ENCODE peak calls at places on chromosome 20, in nine cellular contexts. K, O, A, X, H, M, D, F and Q are unnamed samples.

GRCh38 chr20:37449276-37449675 is 71.8 kb upstream of the NNAT start:
- DNase-seq in F (no peak), D (no peak), K (no peak), O (no peak), M (no peak), H (no peak), X (no peak), A (no peak), Q (no peak)

GRCh38 chr20:52763321-52763853 is 208.8 kb upstream of the TSHZ2 start:
- DNase-seq in X (no peak), H (no peak), K (no peak), O (no peak), F (no peak), A (no peak), M (no peak), D (no peak), Q (no peak)

GRCh38 chr20:1567392-1568165 is 10.1 kb upstream of the SIRPD start:
- DNase-seq in O (no peak), F (no peak), H (peak; percentile 89), D (peak; percentile 60), M (peak; percentile 27), A (peak; percentile 46), K (peak; percentile 97), X (no peak), Q (peak; percentile 1)

GRCh38 chr20:7123457-7123856 is 356.0 kb downstream of the BMP2 start:
- DNase-seq in H (no peak), O (no peak), X (no peak), F (no peak), M (no peak), K (no peak), A (no peak), D (no peak), Q (no peak)

GRCh38 chr20:53949319-53949839 is 121.0 kb downstream of the BCAS1 start:
- DNase-seq in M (peak; percentile 94), D (peak; percentile 98), O (peak; percentile 76), X (no peak), A (peak; percentile 75), H (peak; percentile 92), K (no peak), F (no peak), Q (no peak)

GRCh38 chr20:62240015-62240685 is 1.8 kb downstream of the OSBPL2 start:
- DNase-seq in X (no peak), D (no peak), K (no peak), O (no peak), F (no peak), M (no peak), A (no peak), H (no peak), Q (no peak)

GRCh38 chr20:37095108-37095608 is 639 bp downstream of the RBL1 start:
- DNase-seq in H (peak; percentile 18), F (peak; percentile 82), M (no peak), X (no peak), D (no peak), A (no peak), K (no peak), O (peak; percentile 58), Q (peak; percentile 5)

GRCh38 chr20:57361517-57361916 is 10.5 kb downstream of the RAE1 start:
- DNase-seq in O (no peak), D (peak; percentile 85), X (no peak), H (peak; percentile 81), A (peak; percentile 16), M (peak; percentile 87), K (no peak), F (no peak), Q (no peak)

GRCh38 chr20:58649288-58650180 is 1.5 kb upstream of the STX16 start:
- DNase-seq in F (no peak), D (no peak), H (no peak), A (no peak), K (no peak), O (no peak), X (peak; percentile 24), M (no peak), Q (peak; percentile 32)

GRCh38 chr20:62611012-62611411 is 31.3 kb upstream of the SLCO4A1 start:
- DNase-seq in F (no peak), H (no peak), A (no peak), M (no peak), X (no peak), O (no peak), K (no peak), D (no peak), Q (no peak)

GRCh38 chr20:15949391-15949790 is 623.9 kb downstream of the KIF16B start:
- DNase-seq in F (no peak), D (no peak), M (no peak), H (no peak), A (peak; percentile 13), X (no peak), O (no peak), K (no peak), Q (no peak)

GRCh38 chr20:9061434-9061833 is 7.5 kb upstream of the PLCB4 start:
- DNase-seq in F (no peak), X (no peak), O (no peak), K (no peak), H (no peak), M (no peak), D (no peak), A (no peak), Q (no peak)

GRCh38 chr20:17593902-17594301 is 24.0 kb downstream of the DSTN start:
- DNase-seq in F (no peak), O (no peak), H (no peak), K (no peak), A (no peak), M (no peak), D (no peak), X (no peak), Q (no peak)

GRCh38 chr20:40481337-40481736 is 207.7 kb downstream of the MAFB start:
- DNase-seq in D (no peak), M (no peak), F (no peak), K (no peak), A (no peak), O (no peak), H (no peak), X (no peak), Q (no peak)

GRCh38 chr20:3238616-3239025 is 369 bp downstream of the SLC4A11 start:
- DNase-seq in O (peak; percentile 66), K (no peak), X (peak; percentile 26), F (peak; percentile 53), H (peak; percentile 67), D (no peak), A (no peak), M (no peak), Q (peak; percentile 41)

DNA sequence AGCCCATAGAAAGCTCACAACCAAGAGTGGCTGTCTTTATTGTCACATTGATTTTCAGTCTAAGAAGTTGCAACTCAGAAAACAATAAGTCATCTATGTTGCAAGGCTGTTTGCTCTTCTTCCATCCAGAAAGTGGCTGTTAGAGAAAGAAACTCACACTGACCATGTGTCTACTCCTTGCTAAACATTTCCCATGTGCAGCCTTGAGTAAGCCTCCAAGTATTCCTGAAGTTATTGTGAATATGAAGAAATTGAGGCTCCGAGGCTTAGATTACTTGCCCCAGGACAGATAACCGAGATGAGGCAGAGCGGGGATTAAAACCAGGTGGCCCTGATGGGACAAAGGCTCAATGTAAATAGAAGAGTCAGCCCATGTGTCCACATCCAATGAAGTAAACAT is 105.0 kb downstream of the SPTLC3 start:
- DNase-seq in H (no peak), D (no peak), M (no peak), A (no peak), F (no peak), K (no peak), O (no peak), X (no peak), Q (no peak)
- H2AFZ ChIP-seq in H (no peak overlapping the region), D (no peak overlapping the region), M (no peak overlapping the region), A (no peak overlapping the region), F (no peak overlapping the region), K (no peak overlapping the region), O (no peak overlapping the region), X (no peak overlapping the region), Q (no peak overlapping the region)

GRCh38 chr20:33773412-33774089 is 37.6 kb upstream of the CHMP4B start:
- DNase-seq in O (peak; percentile 77), H (no peak), X (no peak), F (peak; percentile 44), D (no peak), M (no peak), K (no peak), A (no peak), Q (no peak)
- H2AFZ ChIP-seq in O (no peak overlapping the region), H (no peak overlapping the region), X (no peak overlapping the region), F (no peak overlapping the region), D (no peak overlapping the region), M (no peak overlapping the region), K (no peak overlapping the region), A (no peak overlapping the region), Q (no peak overlapping the region)

GRCh38 chr20:5195655-5196054 is 68.8 kb downstream of the CDS2 start:
- DNase-seq in O (no peak), X (no peak), D (peak; percentile 49), A (no peak), K (no peak), F (no peak), H (peak; percentile 52), M (peak; percentile 77), Q (no peak)
- H2AFZ ChIP-seq in O (no peak overlapping the region), X (no peak overlapping the region), D (no peak overlapping the region), A (no peak overlapping the region), K (no peak overlapping the region), F (no peak overlapping the region), H (no peak overlapping the region), M (no peak overlapping the region), Q (no peak overlapping the region)

GRCh38 chr20:47115694-47116093 is 221.1 kb downstream of the EYA2 start:
- DNase-seq in O (no peak), K (no peak), D (no peak), X (no peak), M (no peak), F (no peak), A (no peak), H (no peak), Q (no peak)

GRCh38 chr20:47118641-47119040 is 224.0 kb downstream of the EYA2 start:
- DNase-seq in K (no peak), A (no peak), O (no peak), D (no peak), X (no peak), H (no peak), M (peak; percentile 28), F (no peak), Q (no peak)

GRCh38 chr20:47118201-47118600 is 223.6 kb downstream of the EYA2 start:
- DNase-seq in F (no peak), H (no peak), D (no peak), A (no peak), M (peak; percentile 55), X (peak; percentile 41), K (no peak), O (no peak), Q (no peak)

GRCh38 chr20:47117789-47118188 is 223.1 kb downstream of the EYA2 start:
- DNase-seq in K (no peak), F (no peak), M (peak; percentile 65), A (no peak), D (no peak), O (no peak), X (no peak), H (no peak), Q (peak; percentile 49)

DNA sequence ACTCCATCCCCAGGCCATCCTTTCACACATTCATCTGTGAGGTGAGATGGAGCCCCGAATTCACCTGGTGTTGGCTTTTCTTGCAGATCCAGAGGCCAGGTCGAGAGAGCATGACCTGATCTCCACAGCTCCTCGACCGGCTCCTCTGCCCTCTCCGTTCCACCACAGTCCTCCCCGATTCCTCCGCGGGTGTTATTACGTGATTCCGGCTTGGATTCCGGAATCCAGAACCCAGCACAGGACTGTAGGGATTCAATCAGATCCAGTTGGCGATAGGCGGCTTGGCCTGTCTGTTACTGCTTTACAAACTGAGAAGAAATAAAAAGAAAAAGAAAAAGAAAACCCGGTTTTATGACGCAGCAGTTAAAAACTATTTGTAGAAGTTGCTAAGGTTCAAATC is 222.7 kb downstream of the EYA2 start:
- DNase-seq in D (no peak), A (no peak), O (no peak), K (no peak), H (no peak), X (no peak), M (no peak), F (no peak), Q (no peak)
- H2AFZ ChIP-seq in D (peak overlapping the region; percentile 8), A (no peak overlapping the region), O (no peak overlapping the region), K (no peak overlapping the region), H (no peak overlapping the region), X (no peak overlapping the region), M (peak overlapping the region; percentile 7), F (no peak overlapping the region), Q (no peak overlapping the region)